ENCODE peak calls at places on chromosomes 4 and X, in four cellular contexts. One of them, this sample, is unnamed.

GRCh38 chrX:73916931-73917657 is 354.1 kb downstream of the CHIC1 start:
- DNase-seq in naive B cell: no peak
- DNase-seq in aorta: no peak
- DNase-seq in GOT3: no peak
- DNase-seq in this sample: no peak

GRCh38 chr4:113397114-113397701 is 347.8 kb downstream of the ANK2 start:
- DNase-seq in GOT3: no peak
- DNase-seq in aorta: peak; percentile 63
- DNase-seq in naive B cell: no peak
- DNase-seq in this sample: no peak

GRCh38 chr4:94523617-94524016 is 71.9 kb downstream of the PDLIM5 start:
- DNase-seq in GOT3: no peak
- DNase-seq in aorta: no peak
- DNase-seq in naive B cell: no peak
- DNase-seq in this sample: no peak

GRCh38 chr4:110484029-110484428 is 8.1 kb downstream of the ENPEP start:
- DNase-seq in GOT3: no peak
- DNase-seq in naive B cell: peak; percentile 41
- DNase-seq in aorta: no peak
- DNase-seq in this sample: no peak

GRCh38 chr4:77493120-77493767 is 112.4 kb upstream of the CXCL13 start:
- DNase-seq in naive B cell: peak; percentile 5
- DNase-seq in GOT3: no peak
- DNase-seq in aorta: no peak
- DNase-seq in this sample: no peak

GRCh38 chr4:20698820-20699219 is 1.4 kb upstream of the PACRGL start:
- DNase-seq in naive B cell: no peak
- DNase-seq in GOT3: no peak
- DNase-seq in aorta: no peak
- DNase-seq in this sample: no peak

GRCh38 chr4:98284640-98285046 is 23.5 kb downstream of the RAP1GDS1 start:
- DNase-seq in aorta: no peak
- DNase-seq in GOT3: no peak
- DNase-seq in naive B cell: no peak
- DNase-seq in this sample: no peak

GRCh38 chrX:49664824-49665223 is 31.0 kb downstream of the PAGE1 start:
- DNase-seq in GOT3: no peak
- DNase-seq in aorta: no peak
- DNase-seq in naive B cell: no peak
- DNase-seq in this sample: no peak

This sample was measured in lower lobe of right lung.